ENCODE peak calls at places on chromosomes 5 and 9, in eight cellular contexts. R, S, B, F, U, N, W and V are unnamed samples.

GRCh38 chr5:142017832-142018427 is 5.1 kb upstream of the GNPDA1 start:
- DNase-seq in N (peak; percentile 80), R (peak; percentile 51), B (peak; percentile 91), W (no peak), U (no peak), S (peak; percentile 27), F (no peak), V (no peak)

GRCh38 chr9:114745108-114745848 is 60.6 kb downstream of the TNFSF15 start:
- DNase-seq in W (no peak), R (no peak), F (no peak), U (no peak), N (no peak), S (no peak), B (peak; percentile 39), V (no peak)

GRCh38 chr5:96048763-96049162 is 87.1 kb upstream of the ELL2 start:
- DNase-seq in U (no peak), B (no peak), F (peak; percentile 23), S (peak; percentile 78), W (no peak), R (no peak), N (peak; percentile 37), V (no peak)

GRCh38 chr9:28598396-28598795 is 1025.1 kb upstream of the C9orf72 start:
- DNase-seq in B (peak; percentile 44), F (peak; percentile 27), S (no peak), R (no peak), W (no peak), N (no peak), U (peak; percentile 3), V (no peak)

GRCh38 chr5:172380261-172380991 is 73.9 kb downstream of the SH3PXD2B start:
- DNase-seq in N (no peak), F (no peak), W (no peak), R (no peak), S (no peak), B (no peak), U (no peak), V (no peak)

GRCh38 chr9:81771606-81772005 is 82.3 kb upstream of the TLE1 start:
- DNase-seq in B (no peak), R (no peak), W (no peak), S (no peak), F (no peak), N (peak; percentile 74), U (peak; percentile 29), V (peak; percentile 27)

GRCh38 chr5:122907238-122907637 is 61.8 kb downstream of the SNX24 start:
- DNase-seq in N (peak; percentile 24), F (no peak), S (no peak), R (no peak), B (no peak), U (no peak), W (no peak), V (peak; percentile 10)

GRCh38 chr9:136017813-136018190 is 56.6 kb upstream of the UBAC1 start:
- DNase-seq in S (peak; percentile 42), U (peak; percentile 19), W (no peak), F (no peak), B (no peak), N (no peak), R (no peak), V (no peak)

GRCh38 chr9:84297162-84297821 is 43.3 kb downstream of the SLC28A3 start:
- DNase-seq in N (peak; percentile 67), B (no peak), S (no peak), F (no peak), R (no peak), W (no peak), U (no peak), V (no peak)

GRCh38 chr5:66234241-66234640 is 90.1 kb downstream of the SREK1 start:
- DNase-seq in U (no peak), S (no peak), N (no peak), W (no peak), B (no peak), F (no peak), R (no peak), V (no peak)

GRCh38 chr5:67880876-67881275 is 334.7 kb upstream of the PIK3R1 start:
- DNase-seq in R (no peak), N (no peak), F (no peak), W (no peak), B (no peak), U (no peak), S (no peak), V (no peak)

GRCh38 chr5:186091-187041 is 4.9 kb upstream of the LRRC14B start:
- DNase-seq in N (no peak), F (peak; percentile 77), B (no peak), U (no peak), R (no peak), S (no peak), W (no peak), V (no peak)

GRCh38 chr5:108820983-108821382 is 73.3 kb downstream of the FER start:
- DNase-seq in N (no peak), R (no peak), U (no peak), W (no peak), S (no peak), F (no peak), B (no peak), V (no peak)

GRCh38 chr5:26326153-26326759 is 712.1 kb downstream of the CDH9 start:
- DNase-seq in N (no peak), U (no peak), S (no peak), W (no peak), B (no peak), F (peak; percentile 67), R (no peak), V (no peak)

GRCh38 chr9:134476256-134476941 is 150.1 kb downstream of the RXRA start:
- DNase-seq in W (no peak), F (peak; percentile 17), B (no peak), U (no peak), N (no peak), S (no peak), R (no peak), V (no peak)

GRCh38 chr9:134474656-134475050 is 148.4 kb downstream of the RXRA start:
- DNase-seq in W (no peak), S (no peak), F (no peak), B (no peak), N (no peak), U (no peak), R (no peak), V (no peak)

GRCh38 chr9:134474058-134474370 is 147.8 kb downstream of the RXRA start:
- DNase-seq in S (no peak), U (no peak), N (peak; percentile 47), W (no peak), F (no peak), R (no peak), B (no peak), V (no peak)

GRCh38 chr9:134473353-134474057 is 147.2 kb downstream of the RXRA start:
- DNase-seq in B (no peak), W (no peak), U (no peak), N (no peak), R (no peak), S (no peak), F (no peak), V (no peak)

DNA sequence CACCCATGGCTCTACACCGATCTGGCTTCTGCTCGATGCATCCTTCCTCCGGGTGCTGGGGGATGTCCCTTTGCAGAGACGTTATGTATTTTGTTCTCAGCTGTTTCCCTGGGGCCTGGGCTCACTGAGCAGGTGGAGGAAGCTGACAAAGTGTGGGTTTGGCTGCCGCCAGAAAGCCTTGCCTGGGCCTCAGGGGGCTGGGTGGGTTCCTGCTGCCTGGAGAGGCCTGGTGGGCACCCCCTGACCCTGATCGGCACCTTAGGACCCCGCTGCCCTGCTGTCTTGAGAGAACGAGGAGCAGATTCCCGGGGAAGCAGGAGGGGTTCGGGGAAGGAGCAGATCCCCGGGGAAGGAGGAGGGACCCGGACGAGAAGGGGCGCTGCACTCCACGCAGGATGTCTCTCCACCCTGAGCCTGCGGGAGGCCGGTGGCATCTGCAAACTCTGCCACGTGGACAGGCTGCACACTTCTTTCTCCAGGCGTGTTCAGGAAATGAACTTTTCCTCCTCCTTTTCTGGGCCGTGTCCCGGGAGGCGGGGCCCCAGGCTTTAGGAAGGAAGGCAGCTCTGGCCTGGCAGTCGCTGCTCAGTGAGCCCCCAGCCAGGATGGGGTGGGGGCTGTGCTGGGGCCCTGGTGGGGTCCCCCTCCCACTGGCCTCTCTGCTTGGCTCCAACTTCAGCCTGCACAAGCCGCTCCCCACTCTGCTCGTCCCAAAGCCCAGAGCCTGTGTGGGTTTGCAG is 149.0 kb downstream of the RXRA start:
- DNase-seq in B (no peak), N (peak; percentile 84), F (no peak), R (no peak), U (no peak), W (peak; percentile 75), S (no peak), V (peak; percentile 59)
- TF ChIP-seq CTCF in B (no peak), N (peak; percentile 34), F (no peak), R (no peak), U (no peak), W (peak; percentile 12), S (no peak), V (no peak)

GRCh38 chr9:35746583-35746982 is 2.4 kb downstream of the GBA2 start:
- DNase-seq in N (no peak), R (no peak), W (no peak), F (no peak), U (no peak), S (no peak), B (no peak), V (no peak)
- H3K4me3 ChIP-seq in N (peak overlapping the region; percentile 39), R (peak overlapping the region; percentile 59), W (no peak overlapping the region), F (peak overlapping the region; percentile 93), U (peak overlapping the region; percentile 97), S (peak overlapping the region; percentile 94), B (peak overlapping the region; percentile 86), V (peak overlapping the region; percentile 93)

GRCh38 chr5:38292228-38292627 is 33.9 kb downstream of the EGFLAM start:
- DNase-seq in B (no peak), W (no peak), U (no peak), S (no peak), R (no peak), N (no peak), F (no peak), V (no peak)
- TF ChIP-seq CTCF in B (no peak), W (no peak), U (no peak), S (peak; percentile 61), R (no peak), N (no peak), F (no peak), V (no peak)

DNA sequence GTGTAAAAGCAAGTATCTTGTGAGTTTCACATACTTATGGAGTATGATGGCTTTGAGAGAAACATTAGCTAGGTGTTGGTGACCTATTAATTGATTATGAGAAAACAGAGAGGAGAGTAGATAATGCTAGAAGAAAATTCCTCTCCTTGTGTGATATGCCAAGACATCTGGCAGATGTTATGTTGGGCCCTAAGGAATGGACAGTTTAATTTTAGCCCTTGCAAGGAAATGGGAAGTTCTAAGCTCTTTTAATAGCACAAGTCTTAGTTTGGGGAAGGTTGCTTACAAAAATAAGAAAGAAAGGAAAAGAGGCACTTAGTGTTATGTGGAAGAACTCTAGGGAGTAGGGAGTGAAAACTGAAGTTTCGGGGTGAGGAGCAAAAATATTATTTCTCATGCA is 5.1 kb downstream of the ZNF462 start:
- DNase-seq in U (no peak), F (no peak), B (no peak), N (no peak), S (no peak), R (no peak), W (no peak), V (no peak)
- H3K4me3 ChIP-seq in U (no peak overlapping the region), F (no peak overlapping the region), B (no peak overlapping the region), N (no peak overlapping the region), S (no peak overlapping the region), R (no peak overlapping the region), W (no peak overlapping the region), V (no peak overlapping the region)

DNA sequence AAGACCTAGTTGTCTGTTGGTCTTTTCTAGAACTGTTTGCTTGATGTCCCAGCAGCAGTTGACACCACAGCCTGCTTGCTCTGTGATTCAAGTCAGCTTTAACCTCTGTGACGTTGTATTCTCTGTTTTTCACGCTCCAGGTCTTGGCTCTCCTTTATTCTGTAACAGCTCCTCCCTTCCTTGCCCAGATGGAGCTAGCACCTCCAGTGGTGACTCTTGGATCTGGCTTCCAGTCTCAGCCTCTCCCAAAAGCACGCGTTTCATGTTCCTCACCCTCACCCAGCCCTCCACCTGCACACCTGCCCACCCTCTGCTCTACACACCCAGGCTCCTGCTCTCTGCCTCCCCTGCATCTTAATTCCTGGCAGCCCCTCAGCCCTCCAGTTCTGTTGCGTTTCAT is 50.6 kb downstream of the DMRT1 start:
- DNase-seq in W (no peak), N (no peak), U (no peak), R (no peak), S (peak; percentile 62), F (no peak), B (no peak), V (no peak)
- TF ChIP-seq CTCF in W (no peak), N (peak; percentile 14), U (peak; percentile 15), R (peak; percentile 24), S (peak; percentile 59), F (no peak), B (no peak), V (peak; percentile 12)